ENCODE peak calls at places on chromosome 21, in seven cellular contexts. One of them, this sample, is unnamed.

GRCh38 chr21:40053007-40053406 is 185.8 kb downstream of the PCP4 start:
- DNase-seq in GM23338: no peak
- DNase-seq in hepatocyte: peak; percentile 17
- DNase-seq in Karpas-422: no peak
- DNase-seq in PC-3: no peak
- DNase-seq in OCI-LY7: no peak
- DNase-seq in GM23248: no peak
- DNase-seq in this sample: no peak

GRCh38 chr21:23155281-23155680 is 2157.1 kb downstream of the NCAM2 start:
- DNase-seq in Karpas-422: no peak
- DNase-seq in hepatocyte: no peak
- DNase-seq in GM23248: no peak
- DNase-seq in PC-3: no peak
- DNase-seq in OCI-LY7: no peak
- DNase-seq in GM23338: no peak
- DNase-seq in this sample: no peak

GRCh38 chr21:37799193-37800121 is 116.8 kb downstream of the KCNJ6 start:
- DNase-seq in GM23338: no peak
- DNase-seq in Karpas-422: no peak
- DNase-seq in OCI-LY7: no peak
- DNase-seq in hepatocyte: no peak
- DNase-seq in GM23248: no peak
- DNase-seq in PC-3: no peak
- DNase-seq in this sample: no peak

GRCh38 chr21:33668180-33668579 is 25.9 kb downstream of the ITSN1 start:
- DNase-seq in GM23338: no peak
- DNase-seq in GM23248: peak; percentile 57
- DNase-seq in hepatocyte: no peak
- DNase-seq in PC-3: no peak
- DNase-seq in OCI-LY7: no peak
- DNase-seq in Karpas-422: no peak
- DNase-seq in this sample: no peak

GRCh38 chr21:38997051-38997450 is 186.2 kb downstream of the PSMG1 start:
- DNase-seq in GM23338: no peak
- DNase-seq in PC-3: no peak
- DNase-seq in Karpas-422: no peak
- DNase-seq in OCI-LY7: no peak
- DNase-seq in GM23248: no peak
- DNase-seq in hepatocyte: no peak
- DNase-seq in this sample: no peak

GRCh38 chr21:34335316-34335715 is 28.5 kb upstream of the KCNE2 start:
- DNase-seq in GM23338: no peak
- DNase-seq in hepatocyte: no peak
- DNase-seq in GM23248: peak; percentile 74
- DNase-seq in Karpas-422: no peak
- DNase-seq in OCI-LY7: no peak
- DNase-seq in PC-3: no peak
- DNase-seq in this sample: no peak

GRCh38 chr21:42746593-42747266 is 93.3 kb downstream of the PDE9A start:
- DNase-seq in GM23248: no peak
- DNase-seq in OCI-LY7: peak; percentile 59
- DNase-seq in hepatocyte: no peak
- DNase-seq in Karpas-422: no peak
- DNase-seq in GM23338: no peak
- DNase-seq in PC-3: no peak
- DNase-seq in this sample: no peak

GRCh38 chr21:42406201-42406601 is 2.5 kb downstream of the UBASH3A start:
- DNase-seq in hepatocyte: no peak
- DNase-seq in OCI-LY7: peak; percentile 13
- DNase-seq in Karpas-422: peak; percentile 47
- DNase-seq in GM23248: no peak
- DNase-seq in PC-3: no peak
- DNase-seq in GM23338: no peak
- DNase-seq in this sample: no peak

GRCh38 chr21:20783611-20784010 is 214.6 kb upstream of the NCAM2 start:
- DNase-seq in PC-3: peak; percentile 3
- DNase-seq in GM23338: no peak
- DNase-seq in hepatocyte: no peak
- DNase-seq in GM23248: no peak
- DNase-seq in OCI-LY7: no peak
- DNase-seq in Karpas-422: no peak
- DNase-seq in this sample: no peak

GRCh38 chr21:45972353-45972715 is 9.2 kb upstream of the COL6A1 start:
- DNase-seq in GM23338: peak; percentile 59
- DNase-seq in hepatocyte: peak; percentile 39
- DNase-seq in GM23248: peak; percentile 49
- DNase-seq in PC-3: no peak
- DNase-seq in Karpas-422: no peak
- DNase-seq in OCI-LY7: no peak
- DNase-seq in this sample: no peak

GRCh38 chr21:45971487-45972352 is 9.8 kb upstream of the COL6A1 start:
- DNase-seq in hepatocyte: peak; percentile 67
- DNase-seq in GM23338: peak; percentile 32
- DNase-seq in OCI-LY7: no peak
- DNase-seq in GM23248: peak; percentile 96
- DNase-seq in PC-3: no peak
- DNase-seq in Karpas-422: no peak
- DNase-seq in this sample: no peak

GRCh38 chr21:45973475-45974072 is 8.0 kb upstream of the COL6A1 start:
- DNase-seq in GM23248: peak; percentile 90
- DNase-seq in hepatocyte: peak; percentile 91
- DNase-seq in Karpas-422: peak; percentile 42
- DNase-seq in PC-3: peak; percentile 86
- DNase-seq in GM23338: peak; percentile 81
- DNase-seq in OCI-LY7: no peak
- DNase-seq in this sample: peak; percentile 77

GRCh38 chr21:45974073-45975016 is 7.2 kb upstream of the COL6A1 start:
- DNase-seq in GM23338: peak; percentile 72
- DNase-seq in GM23248: peak; percentile 84
- DNase-seq in OCI-LY7: no peak
- DNase-seq in Karpas-422: no peak
- DNase-seq in hepatocyte: peak; percentile 64
- DNase-seq in PC-3: peak; percentile 74
- DNase-seq in this sample: no peak

DNA sequence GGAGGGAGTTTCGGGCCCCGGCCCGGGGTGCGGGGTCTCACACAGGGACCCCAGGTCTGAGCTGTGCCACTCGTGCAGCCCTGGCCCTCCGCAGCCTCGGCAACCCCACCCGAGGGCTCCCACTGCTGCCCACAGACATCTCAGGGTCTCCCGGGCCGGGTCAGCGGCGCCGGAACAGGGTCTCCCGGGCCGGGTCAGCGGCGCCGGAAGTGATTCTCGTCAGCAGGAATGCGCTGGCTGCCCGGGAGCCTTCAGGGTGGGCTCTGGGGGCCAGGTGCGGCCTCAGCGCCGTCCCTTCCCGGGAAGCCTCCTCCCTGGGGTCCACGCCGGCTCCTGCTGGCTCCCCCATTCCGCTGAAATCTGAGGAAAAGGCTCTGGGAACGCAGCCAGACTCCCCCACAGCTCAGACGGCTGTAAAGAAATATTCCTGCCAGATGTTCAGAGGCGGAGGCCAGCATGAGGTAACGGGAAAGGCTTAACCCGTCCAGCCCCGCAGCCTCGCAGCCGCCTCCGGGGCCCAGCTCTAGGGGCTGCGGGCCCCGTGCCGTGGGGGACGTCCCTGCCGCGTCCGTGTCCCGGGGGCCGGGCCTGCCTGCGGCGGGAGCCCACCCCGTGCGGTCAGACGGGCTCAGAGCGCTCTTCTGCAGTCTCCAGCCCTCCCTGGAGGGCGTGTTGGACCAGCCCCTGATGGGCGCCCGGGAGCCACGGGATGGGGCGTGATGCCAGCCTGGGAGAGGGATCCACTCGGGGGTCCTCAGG is 8.7 kb upstream of the COL6A1 start:
- DNase-seq in PC-3: no peak
- DNase-seq in GM23248: peak; percentile 92
- DNase-seq in hepatocyte: peak; percentile 91
- DNase-seq in OCI-LY7: no peak
- DNase-seq in GM23338: peak; percentile 64
- DNase-seq in Karpas-422: no peak
- DNase-seq in this sample: no peak
- H3K4me2 ChIP-seq in PC-3: peak overlapping the region; percentile 98
- H3K4me2 ChIP-seq in GM23248: peak overlapping the region; percentile 76
- H3K4me2 ChIP-seq in hepatocyte: peak overlapping the region; percentile 93
- H3K4me2 ChIP-seq in OCI-LY7: no peak overlapping the region
- H3K4me2 ChIP-seq in GM23338: peak overlapping the region; percentile 99
- H3K4me2 ChIP-seq in Karpas-422: no peak overlapping the region
- H3K4me2 ChIP-seq in this sample: peak overlapping the region; percentile 91

GRCh38 chr21:36542312-36543101 is 62.6 kb upstream of the CLDN14 start:
- DNase-seq in PC-3: no peak
- DNase-seq in OCI-LY7: peak; percentile 80
- DNase-seq in hepatocyte: peak; percentile 23
- DNase-seq in GM23248: no peak
- DNase-seq in Karpas-422: peak; percentile 48
- DNase-seq in GM23338: peak; percentile 85
- DNase-seq in this sample: peak; percentile 98
- H3K27ac ChIP-seq in PC-3: no peak overlapping the region
- H3K27ac ChIP-seq in OCI-LY7: no peak overlapping the region
- H3K27ac ChIP-seq in hepatocyte: no peak overlapping the region
- H3K27ac ChIP-seq in GM23248: no peak overlapping the region
- H3K27ac ChIP-seq in Karpas-422: no peak overlapping the region
- H3K27ac ChIP-seq in GM23338: no peak overlapping the region
- H3K27ac ChIP-seq in this sample: peak overlapping the region; percentile 51

GRCh38 chr21:44392916-44393315 is 39.5 kb downstream of the TRPM2 start:
- DNase-seq in GM23338: no peak
- DNase-seq in hepatocyte: no peak
- DNase-seq in GM23248: no peak
- DNase-seq in OCI-LY7: no peak
- DNase-seq in PC-3: peak; percentile 75
- DNase-seq in Karpas-422: peak; percentile 2
- DNase-seq in this sample: no peak

GRCh38 chr21:44392185-44392584 is 38.8 kb downstream of the TRPM2 start:
- DNase-seq in GM23338: no peak
- DNase-seq in PC-3: no peak
- DNase-seq in Karpas-422: no peak
- DNase-seq in OCI-LY7: no peak
- DNase-seq in GM23248: no peak
- DNase-seq in hepatocyte: no peak
- DNase-seq in this sample: no peak

GRCh38 chr21:44397431-44398031 is 44.1 kb downstream of the TRPM2 start:
- DNase-seq in PC-3: no peak
- DNase-seq in GM23338: peak; percentile 19
- DNase-seq in Karpas-422: no peak
- DNase-seq in OCI-LY7: no peak
- DNase-seq in GM23248: no peak
- DNase-seq in hepatocyte: no peak
- DNase-seq in this sample: no peak

GRCh38 chr21:44394733-44395132 is 41.3 kb downstream of the TRPM2 start:
- DNase-seq in PC-3: no peak
- DNase-seq in OCI-LY7: no peak
- DNase-seq in Karpas-422: peak; percentile 29
- DNase-seq in GM23338: no peak
- DNase-seq in GM23248: no peak
- DNase-seq in hepatocyte: no peak
- DNase-seq in this sample: no peak

DNA sequence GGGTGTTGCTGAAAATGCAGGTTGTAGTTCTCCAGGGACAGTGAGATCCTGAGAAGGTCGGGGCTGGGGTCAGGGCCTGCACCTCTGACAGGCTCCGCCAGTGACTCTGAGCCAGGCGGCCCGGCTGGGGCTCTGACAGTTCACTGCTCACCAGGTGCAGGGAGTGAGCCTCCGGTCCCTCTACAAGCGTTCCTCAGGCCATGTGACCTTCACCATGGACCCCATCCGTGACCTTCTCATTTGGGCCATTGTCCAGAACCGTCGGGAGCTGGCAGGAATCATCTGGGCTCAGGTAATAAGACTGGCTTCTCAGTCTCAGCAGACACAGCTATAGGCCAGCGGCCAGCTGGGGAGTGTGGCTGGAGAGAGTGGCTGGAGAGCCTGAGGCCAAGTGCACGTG is 41.8 kb downstream of the TRPM2 start:
- DNase-seq in PC-3: no peak
- DNase-seq in hepatocyte: no peak
- DNase-seq in GM23248: no peak
- DNase-seq in OCI-LY7: no peak
- DNase-seq in GM23338: no peak
- DNase-seq in Karpas-422: peak; percentile 7
- DNase-seq in this sample: no peak
- H3K9me2 ChIP-seq in PC-3: no peaks in the 10 kb centered on the region
- H3K9me2 ChIP-seq in hepatocyte: no peaks in the 10 kb centered on the region
- H3K9me2 ChIP-seq in GM23248: no peaks in the 10 kb centered on the region
- H3K9me2 ChIP-seq in OCI-LY7: no peaks in the 10 kb centered on the region
- H3K9me2 ChIP-seq in GM23338: no peaks in the 10 kb centered on the region
- H3K9me2 ChIP-seq in Karpas-422: no peaks in the 10 kb centered on the region
- H3K9me2 ChIP-seq in this sample: no peaks in the 10 kb centered on the region

GRCh38 chr21:14754682-14755081 is 208.6 kb upstream of the SAMSN1 start:
- DNase-seq in OCI-LY7: no peak
- DNase-seq in Karpas-422: no peak
- DNase-seq in GM23248: no peak
- DNase-seq in hepatocyte: no peak
- DNase-seq in PC-3: no peak
- DNase-seq in GM23338: no peak
- DNase-seq in this sample: no peak

GRCh38 chr21:14753069-14753465 is 207.0 kb upstream of the SAMSN1 start:
- DNase-seq in OCI-LY7: no peak
- DNase-seq in GM23338: no peak
- DNase-seq in hepatocyte: no peak
- DNase-seq in PC-3: no peak
- DNase-seq in Karpas-422: no peak
- DNase-seq in GM23248: no peak
- DNase-seq in this sample: no peak

GRCh38 chr21:14752006-14752909 is 206.1 kb upstream of the SAMSN1 start:
- DNase-seq in OCI-LY7: no peak
- DNase-seq in Karpas-422: no peak
- DNase-seq in GM23248: no peak
- DNase-seq in PC-3: no peak
- DNase-seq in GM23338: no peak
- DNase-seq in hepatocyte: no peak
- DNase-seq in this sample: no peak

GRCh38 chr21:14754259-14754604 is 208.1 kb upstream of the SAMSN1 start:
- DNase-seq in OCI-LY7: no peak
- DNase-seq in hepatocyte: no peak
- DNase-seq in PC-3: no peak
- DNase-seq in GM23338: no peak
- DNase-seq in GM23248: no peak
- DNase-seq in Karpas-422: no peak
- DNase-seq in this sample: no peak

DNA sequence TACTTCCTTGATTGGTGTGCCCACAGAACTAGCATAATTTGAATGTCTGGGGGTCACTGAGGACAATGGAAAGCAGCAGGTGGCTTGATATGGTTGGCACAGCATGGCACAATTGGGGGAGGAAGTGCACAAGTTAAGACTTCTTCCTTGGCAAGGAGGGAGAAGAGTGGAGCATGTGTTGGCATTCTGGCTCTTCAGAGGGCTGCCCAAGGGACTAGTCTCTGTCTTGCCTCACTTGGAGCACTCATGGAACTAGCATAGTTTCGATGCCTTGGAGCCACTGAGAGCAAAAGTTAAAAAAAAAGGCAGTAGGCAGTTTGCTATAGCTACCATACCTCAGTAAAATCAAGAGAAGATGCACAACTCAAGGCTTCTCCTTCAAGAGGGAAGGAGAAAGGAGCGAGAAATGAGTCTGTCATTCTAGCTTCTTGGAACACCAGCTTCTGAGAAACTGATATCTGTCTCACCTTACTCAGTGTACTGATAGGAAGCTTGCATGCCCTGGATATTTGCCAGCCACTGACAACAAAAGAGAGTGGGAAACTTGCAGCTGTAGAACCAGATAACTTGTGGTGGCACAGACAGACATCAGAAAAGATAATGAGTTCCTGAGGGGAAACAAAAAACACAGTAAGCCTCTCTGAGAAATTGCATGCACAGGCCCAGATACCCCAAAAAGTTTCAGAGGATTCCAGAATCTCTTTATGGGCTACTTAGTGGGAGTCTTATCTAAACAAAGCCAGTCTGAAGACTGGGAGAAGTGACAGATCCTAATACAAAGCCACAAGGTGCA is 207.5 kb upstream of the SAMSN1 start:
- DNase-seq in Karpas-422: no peak
- DNase-seq in GM23248: no peak
- DNase-seq in hepatocyte: no peak
- DNase-seq in GM23338: no peak
- DNase-seq in PC-3: no peak
- DNase-seq in OCI-LY7: no peak
- DNase-seq in this sample: no peak
- H3K4me2 ChIP-seq in Karpas-422: no peak overlapping the region
- H3K4me2 ChIP-seq in GM23248: no peak overlapping the region
- H3K4me2 ChIP-seq in hepatocyte: no peak overlapping the region
- H3K4me2 ChIP-seq in GM23338: no peak overlapping the region
- H3K4me2 ChIP-seq in PC-3: no peak overlapping the region
- H3K4me2 ChIP-seq in OCI-LY7: no peak overlapping the region
- H3K4me2 ChIP-seq in this sample: no peak overlapping the region

This sample was measured in MM.1S.